ENCODE peak calls at places on chromosome 13, in five cellular contexts. A is fibroblast of pulmonary artery, R is lower leg skin, V is body of pancreas, Q is retinal pigment epithelial cell. F is an unnamed sample.
A peak's percentile ranks its signal among the peaks of the same experiment; 100 is the strongest.

GRCh38 chr13:83295684-83296083 is 586.6 kb downstream of the SLITRK1 start:
- DNase-seq in V (no peak), Q (no peak), R (no peak), A (no peak), F (no peak)

GRCh38 chr13:39210961-39211534 is 172.8 kb downstream of the NHLRC3 start:
- DNase-seq in V (no peak), A (no peak), R (no peak), Q (no peak), F (no peak)

GRCh38 chr13:25192489-25192888 is 20.4 kb upstream of the AMER2 start:
- DNase-seq in A (no peak), V (no peak), Q (no peak), R (no peak), F (no peak)

GRCh38 chr13:101202590-101202989 is 213.7 kb downstream of the NALCN start:
- DNase-seq in Q (no peak), A (no peak), R (no peak), V (no peak), F (no peak)

GRCh38 chr13:111035861-111036260 is 79.2 kb upstream of the ARHGEF7 start:
- DNase-seq in Q (no peak), V (no peak), A (no peak), R (no peak), F (no peak)

GRCh38 chr13:111076156-111077013 is 38.7 kb upstream of the ARHGEF7 start:
- DNase-seq in R (no peak), Q (no peak), V (no peak), A (no peak), F (no peak)

GRCh38 chr13:20940083-20940482 is 37.5 kb upstream of the XPO4 start:
- DNase-seq in V (no peak), A (peak; percentile 60), R (no peak), Q (no peak), F (peak; percentile 21)

GRCh38 chr13:96898855-96899254 is 95.4 kb downstream of the OXGR1 start:
- DNase-seq in V (no peak), R (no peak), Q (peak; percentile 52), A (no peak), F (no peak)

GRCh38 chr13:34224877-34225276 is 406.9 kb downstream of the RFC3 start:
- DNase-seq in A (no peak), Q (no peak), R (no peak), V (no peak), F (no peak)

GRCh38 chr13:24353736-24354135 is 44.4 kb downstream of the C1QTNF9 start:
- DNase-seq in A (no peak), Q (no peak), R (no peak), V (no peak), F (no peak)

GRCh38 chr13:21583496-21583895 is 20.5 kb downstream of the MICU2 start:
- DNase-seq in A (peak; percentile 55), Q (peak; percentile 57), V (no peak), R (no peak), F (no peak)

GRCh38 chr13:39374741-39375189 is 228.2 kb downstream of the LHFPL6 start:
- DNase-seq in V (no peak), R (no peak), A (no peak), Q (no peak), F (no peak)

GRCh38 chr13:85287528-85287927 is 511.7 kb downstream of the SLITRK6 start:
- DNase-seq in A (no peak), Q (no peak), V (no peak), R (no peak), F (no peak)

GRCh38 chr13:43664700-43665191 is 122.0 kb downstream of the ENOX1 start:
- DNase-seq in R (no peak), A (peak; percentile 70), V (peak; percentile 14), Q (peak; percentile 22), F (peak; percentile 62)

GRCh38 chr13:35694549-35695233 is 218.2 kb upstream of the MAB21L1 start:
- DNase-seq in Q (no peak), V (no peak), R (no peak), A (no peak), F (no peak)

GRCh38 chr13:110257408-110257807 is 49.5 kb downstream of the COL4A1 start:
- DNase-seq in A (no peak), V (no peak), R (no peak), Q (no peak), F (no peak)

GRCh38 chr13:80376554-80376953 is 35.6 kb upstream of the SPRY2 start:
- DNase-seq in A (no peak), Q (no peak), R (no peak), V (no peak), F (no peak)

GRCh38 chr13:40306817-40307216 is 359.6 kb downstream of the FOXO1 start:
- DNase-seq in A (no peak), Q (no peak), V (no peak), R (no peak), F (no peak)

GRCh38 chr13:95684463-95684862 is 7.5 kb downstream of the DNAJC3 start:
- DNase-seq in V (no peak), A (no peak), R (no peak), Q (no peak), F (no peak)

GRCh38 chr13:21124853-21125252 is 51.5 kb downstream of the SKA3 start:
- DNase-seq in A (peak; percentile 67), V (no peak), R (no peak), Q (peak; percentile 74), F (peak; percentile 52)

GRCh38 chr13:40479196-40479845 is 187.1 kb downstream of the FOXO1 start:
- DNase-seq in Q (no peak), A (no peak), V (no peak), R (no peak), F (no peak)

GRCh38 chr13:51444922-51445321 is 7.9 kb downstream of the INTS6 start:
- DNase-seq in Q (no peak), R (no peak), A (peak; percentile 73), V (no peak), F (no peak)

GRCh38 chr13:35333157-35333556 is 143.3 kb downstream of the MAB21L1 start:
- DNase-seq in V (no peak), R (no peak), A (no peak), Q (no peak), F (no peak)

GRCh38 chr13:97573011-97573410 is 139.0 kb downstream of the RAP2A start:
- DNase-seq in Q (peak; percentile 92), R (no peak), A (no peak), V (no peak), F (no peak)

GRCh38 chr13:73499685-73500084 is 440.9 kb downstream of the KLF5 start:
- DNase-seq in V (no peak), R (no peak), A (no peak), Q (no peak), F (no peak)

GRCh38 chr13:114130708-114131580 is 1.5 kb downstream of the RASA3 start:
- DNase-seq in R (no peak), V (no peak), Q (no peak), A (peak; percentile 79), F (peak; percentile 66)

GRCh38 chr13:109974354-109974753 is 188.0 kb upstream of the IRS2 start:
- DNase-seq in R (no peak), V (no peak), Q (no peak), A (peak; percentile 28), F (no peak)

GRCh38 chr13:22893149-22893548 is 287.6 kb upstream of the SGCG start:
- DNase-seq in A (no peak), R (no peak), V (no peak), Q (no peak), F (no peak)

GRCh38 chr13:71789952-71790351 is 77.1 kb downstream of the DACH1 start:
- DNase-seq in V (no peak), Q (no peak), A (peak; percentile 4), R (no peak), F (no peak)

GRCh38 chr13:71787461-71787860 is 79.5 kb downstream of the DACH1 start:
- DNase-seq in V (no peak), Q (no peak), A (no peak), R (no peak), F (no peak)

GRCh38 chr13:71785361-71785760 is 81.6 kb downstream of the DACH1 start:
- DNase-seq in Q (no peak), V (no peak), A (no peak), R (no peak), F (no peak)

DNA sequence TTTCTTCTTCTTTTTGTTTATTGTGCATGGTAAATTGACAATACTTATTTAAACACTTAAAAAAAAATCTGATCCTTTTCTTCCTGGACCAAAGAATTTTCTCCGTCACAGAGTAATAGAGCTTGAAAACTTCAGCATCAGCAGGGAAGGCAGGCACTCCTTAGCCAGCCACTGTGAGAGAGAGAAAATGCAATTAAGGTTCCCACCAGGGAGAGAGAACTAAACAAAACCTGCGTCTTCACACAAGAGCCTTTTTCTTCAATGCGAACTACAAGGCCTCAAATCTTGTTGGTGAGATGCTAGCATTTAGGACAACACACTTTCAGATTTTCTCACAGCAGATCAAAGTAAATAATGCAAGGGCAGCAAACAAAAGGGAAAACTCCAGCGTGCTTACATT is 80.2 kb downstream of the DACH1 start:
- DNase-seq in R (no peak), Q (no peak), A (no peak), V (no peak), F (no peak)
- H3K4me3 ChIP-seq in R (no peak overlapping the region), Q (no peak overlapping the region), A (no peak overlapping the region), V (no peak overlapping the region), F (no peak overlapping the region)

DNA sequence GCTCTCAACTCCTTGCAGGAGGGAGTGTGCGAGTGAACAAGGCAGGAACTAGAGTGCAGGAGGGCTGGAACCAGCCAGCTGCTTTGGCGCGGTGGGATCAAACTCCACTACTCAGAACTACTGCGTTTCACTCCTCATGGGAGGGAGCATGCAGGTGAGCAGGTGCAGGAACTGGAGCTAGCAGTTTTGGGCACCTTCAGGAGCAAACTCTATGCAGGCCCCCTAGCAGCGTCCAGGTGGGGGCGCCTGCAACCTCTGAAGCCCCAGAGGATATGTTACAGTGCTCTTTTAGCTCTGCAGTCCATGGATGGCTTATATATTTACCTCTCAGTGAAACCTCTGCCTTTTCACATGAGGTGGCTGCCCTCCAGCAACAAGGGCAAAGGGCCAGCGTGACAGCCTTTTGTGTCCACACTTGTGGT is 1303.4 kb downstream of the PCDH9 start:
- DNase-seq in V (peak; percentile 28), R (no peak), A (no peak), Q (no peak), F (no peak)
- H3K4me3 ChIP-seq in V (no peak overlapping the region), R (no peak overlapping the region), A (no peak overlapping the region), Q (no peak overlapping the region), F (no peak overlapping the region)

DNA sequence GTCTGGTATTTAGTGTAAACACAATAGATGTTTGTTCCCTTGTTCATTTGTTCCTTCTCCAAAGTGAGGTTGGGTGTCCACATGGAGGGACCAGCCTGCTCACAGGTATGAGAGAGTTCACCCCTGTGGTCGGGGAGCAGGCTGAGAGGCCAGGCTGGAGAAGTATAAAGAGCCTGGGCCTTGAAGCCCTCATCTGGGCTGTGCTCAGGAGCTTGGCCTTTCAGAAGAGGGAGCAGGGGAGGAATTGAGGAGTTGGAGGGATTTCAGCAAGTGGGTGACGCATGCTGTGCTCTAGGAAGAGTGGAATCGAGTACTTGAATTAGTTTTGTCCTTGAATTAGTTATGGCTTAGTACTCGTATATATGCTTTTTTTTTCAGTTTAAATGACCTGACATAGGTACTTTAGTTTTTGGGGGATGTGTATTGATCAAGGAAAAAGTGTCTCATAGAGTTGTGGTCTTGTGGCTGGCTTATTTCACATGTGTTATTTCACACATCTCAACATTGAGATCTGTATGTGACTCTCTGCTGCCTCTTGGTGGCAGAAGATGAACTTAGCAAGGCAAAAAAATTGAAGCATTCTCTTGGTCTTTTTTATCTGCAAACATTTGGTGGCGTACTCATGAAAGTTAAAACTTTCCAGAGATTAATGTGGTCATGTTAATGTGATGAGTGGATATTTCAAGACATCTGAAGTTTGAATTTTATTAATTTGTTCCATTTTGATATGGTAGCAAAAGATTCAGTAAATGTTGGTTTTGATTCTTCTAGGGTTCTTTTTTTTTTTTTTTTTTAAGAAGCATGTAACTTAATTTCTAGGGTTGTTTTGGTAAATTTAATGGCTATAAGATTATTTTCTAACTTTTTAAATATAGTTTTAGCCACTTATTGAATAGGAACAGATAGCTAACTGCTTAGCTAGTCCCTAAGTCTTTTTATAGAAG is 54.3 kb downstream of the SLAIN1 start:
- DNase-seq in Q (no peak), V (peak; percentile 46), R (no peak), A (peak; percentile 62), F (peak; percentile 5)
- H3K4me3 ChIP-seq in Q (no peak overlapping the region), V (no peak overlapping the region), R (no peak overlapping the region), A (no peak overlapping the region), F (no peak overlapping the region)

GRCh38 chr13:27124571-27124970 is 47.0 kb downstream of the USP12 start:
- DNase-seq in A (no peak), V (no peak), Q (no peak), R (no peak), F (no peak)
- H3K4me3 ChIP-seq in A (no peak overlapping the region), V (no peak overlapping the region), Q (no peak overlapping the region), R (no peak overlapping the region), F (no peak overlapping the region)

F was measured in skeletal muscle cell.